ENCODE peak calls at places on chromosomes 1 and 21, in seven cellular contexts. One of them, this sample, is unnamed.

GRCh38 chr1:156809281-156809680 is 7.4 kb downstream of the SH2D2A start:
- DNase-seq in RPMI8226: no peak
- DNase-seq in AG20443: no peak
- DNase-seq in LHCN-M2: no peak
- DNase-seq in brain microvascular endothelial cell: no peak
- DNase-seq in ELF-1: no peak
- DNase-seq in mucosa of gallbladder: no peak
- DNase-seq in this sample: no peak

GRCh38 chr1:60367522-60367921 is 294.0 kb upstream of the C1orf87 start:
- DNase-seq in RPMI8226: no peak
- DNase-seq in AG20443: no peak
- DNase-seq in LHCN-M2: no peak
- DNase-seq in brain microvascular endothelial cell: no peak
- DNase-seq in ELF-1: peak
- DNase-seq in mucosa of gallbladder: no peak
- DNase-seq in this sample: peak

GRCh38 chr1:170931650-170932049 is 3.7 kb upstream of the MROH9 start:
- DNase-seq in RPMI8226: no peak
- DNase-seq in AG20443: no peak
- DNase-seq in LHCN-M2: no peak
- DNase-seq in brain microvascular endothelial cell: no peak
- DNase-seq in ELF-1: peak
- DNase-seq in mucosa of gallbladder: no peak
- DNase-seq in this sample: peak

GRCh38 chr1:201905234-201905890 is 16.7 kb downstream of the SHISA4 start:
- DNase-seq in RPMI8226: no peak
- DNase-seq in AG20443: no peak
- DNase-seq in LHCN-M2: no peak
- DNase-seq in brain microvascular endothelial cell: no peak
- DNase-seq in ELF-1: no peak
- DNase-seq in mucosa of gallbladder: no peak
- DNase-seq in this sample: no peak

GRCh38 chr1:8004803-8005573 is 21.1 kb downstream of the ERRFI1 start:
- DNase-seq in RPMI8226: no peak
- DNase-seq in AG20443: peak
- DNase-seq in LHCN-M2: peak
- DNase-seq in brain microvascular endothelial cell: peak
- DNase-seq in ELF-1: peak
- DNase-seq in mucosa of gallbladder: peak
- DNase-seq in this sample: no peak

GRCh38 chr21:44399955-44400790 is 46.8 kb downstream of the TRPM2 start:
- DNase-seq in RPMI8226: no peak
- DNase-seq in AG20443: peak
- DNase-seq in LHCN-M2: no peak
- DNase-seq in brain microvascular endothelial cell: no peak
- DNase-seq in ELF-1: no peak
- DNase-seq in mucosa of gallbladder: no peak
- DNase-seq in this sample: peak

GRCh38 chr1:87787551-87787950 is 458.9 kb downstream of the LMO4 start:
- DNase-seq in RPMI8226: no peak
- DNase-seq in AG20443: no peak
- DNase-seq in LHCN-M2: peak
- DNase-seq in brain microvascular endothelial cell: peak
- DNase-seq in ELF-1: no peak
- DNase-seq in mucosa of gallbladder: no peak
- DNase-seq in this sample: no peak

GRCh38 chr21:42819861-42820512 is 59.4 kb downstream of the WDR4 start:
- DNase-seq in RPMI8226: no peak
- DNase-seq in AG20443: no peak
- DNase-seq in LHCN-M2: no peak
- DNase-seq in brain microvascular endothelial cell: no peak
- DNase-seq in ELF-1: no peak
- DNase-seq in mucosa of gallbladder: no peak
- DNase-seq in this sample: no peak

GRCh38 chr1:209835782-209836298 is 8.1 kb downstream of the UTP25 start:
- DNase-seq in RPMI8226: no peak
- DNase-seq in AG20443: no peak
- DNase-seq in LHCN-M2: peak
- DNase-seq in brain microvascular endothelial cell: peak
- DNase-seq in ELF-1: no peak
- DNase-seq in mucosa of gallbladder: no peak
- DNase-seq in this sample: no peak

GRCh38 chr1:245262876-245263625 is 108.3 kb downstream of the KIF26B start:
- DNase-seq in RPMI8226: no peak
- DNase-seq in AG20443: no peak
- DNase-seq in LHCN-M2: no peak
- DNase-seq in brain microvascular endothelial cell: no peak
- DNase-seq in ELF-1: peak
- DNase-seq in mucosa of gallbladder: no peak
- DNase-seq in this sample: no peak

GRCh38 chr1:165871311-165872067 is 44.1 kb downstream of the UCK2 start:
- DNase-seq in RPMI8226: peak
- DNase-seq in AG20443: no peak
- DNase-seq in LHCN-M2: peak
- DNase-seq in brain microvascular endothelial cell: peak
- DNase-seq in ELF-1: peak
- DNase-seq in mucosa of gallbladder: peak
- DNase-seq in this sample: peak

GRCh38 chr1:59052194-59052593 is 244.7 kb upstream of the FGGY start:
- DNase-seq in RPMI8226: no peak
- DNase-seq in AG20443: no peak
- DNase-seq in LHCN-M2: no peak
- DNase-seq in brain microvascular endothelial cell: no peak
- DNase-seq in ELF-1: no peak
- DNase-seq in mucosa of gallbladder: no peak
- DNase-seq in this sample: no peak

GRCh38 chr1:200206761-200207160 is 179.3 kb downstream of the NR5A2 start:
- DNase-seq in RPMI8226: no peak
- DNase-seq in AG20443: no peak
- DNase-seq in LHCN-M2: peak
- DNase-seq in brain microvascular endothelial cell: no peak
- DNase-seq in ELF-1: no peak
- DNase-seq in mucosa of gallbladder: no peak
- DNase-seq in this sample: no peak

GRCh38 chr1:207884276-207885029 is 26.5 kb downstream of the CD34 start:
- DNase-seq in RPMI8226: no peak
- DNase-seq in AG20443: no peak
- DNase-seq in LHCN-M2: no peak
- DNase-seq in brain microvascular endothelial cell: no peak
- DNase-seq in ELF-1: no peak
- DNase-seq in mucosa of gallbladder: no peak
- DNase-seq in this sample: no peak

GRCh38 chr1:151399890-151400235 is 490 bp downstream of the PSMB4 start:
- DNase-seq in RPMI8226: peak
- DNase-seq in AG20443: peak
- DNase-seq in LHCN-M2: peak
- DNase-seq in brain microvascular endothelial cell: peak
- DNase-seq in ELF-1: no peak
- DNase-seq in mucosa of gallbladder: no peak
- DNase-seq in this sample: no peak

GRCh38 chr21:39004776-39005605 is 178.3 kb downstream of the PSMG1 start:
- DNase-seq in RPMI8226: peak
- DNase-seq in AG20443: peak
- DNase-seq in LHCN-M2: no peak
- DNase-seq in brain microvascular endothelial cell: no peak
- DNase-seq in ELF-1: no peak
- DNase-seq in mucosa of gallbladder: peak
- DNase-seq in this sample: peak

GRCh38 chr1:25819496-25820246 is at the start of gene MTFR1L:
- DNase-seq in RPMI8226: peak
- DNase-seq in AG20443: peak
- DNase-seq in LHCN-M2: peak
- DNase-seq in brain microvascular endothelial cell: peak
- DNase-seq in ELF-1: peak
- DNase-seq in mucosa of gallbladder: peak
- DNase-seq in this sample: peak

GRCh38 chr21:41295721-41296254 is 20.8 kb upstream of the FAM3B start:
- DNase-seq in RPMI8226: no peak
- DNase-seq in AG20443: no peak
- DNase-seq in LHCN-M2: no peak
- DNase-seq in brain microvascular endothelial cell: no peak
- DNase-seq in ELF-1: no peak
- DNase-seq in mucosa of gallbladder: no peak
- DNase-seq in this sample: no peak

GRCh38 chr21:29613021-29613420 is 314.3 kb downstream of the BACH1 start:
- DNase-seq in RPMI8226: no peak
- DNase-seq in AG20443: no peak
- DNase-seq in LHCN-M2: peak
- DNase-seq in brain microvascular endothelial cell: no peak
- DNase-seq in ELF-1: no peak
- DNase-seq in mucosa of gallbladder: no peak
- DNase-seq in this sample: no peak

GRCh38 chr1:219220945-219221344 is 47.3 kb downstream of the LYPLAL1 start:
- DNase-seq in RPMI8226: no peak
- DNase-seq in AG20443: no peak
- DNase-seq in LHCN-M2: peak
- DNase-seq in brain microvascular endothelial cell: peak
- DNase-seq in ELF-1: no peak
- DNase-seq in mucosa of gallbladder: no peak
- DNase-seq in this sample: no peak

GRCh38 chr1:11650331-11650991 is 3.8 kb downstream of the FBXO2 start:
- DNase-seq in RPMI8226: peak
- DNase-seq in AG20443: peak
- DNase-seq in LHCN-M2: peak
- DNase-seq in brain microvascular endothelial cell: peak
- DNase-seq in ELF-1: peak
- DNase-seq in mucosa of gallbladder: peak
- DNase-seq in this sample: peak

GRCh38 chr1:85049735-85050166 is 1.5 kb upstream of the MCOLN3 start:
- DNase-seq in RPMI8226: no peak
- DNase-seq in AG20443: no peak
- DNase-seq in LHCN-M2: no peak
- DNase-seq in brain microvascular endothelial cell: no peak
- DNase-seq in ELF-1: peak
- DNase-seq in mucosa of gallbladder: no peak
- DNase-seq in this sample: peak

GRCh38 chr1:59355361-59355760 is 58.5 kb downstream of the FGGY start:
- DNase-seq in RPMI8226: no peak
- DNase-seq in AG20443: no peak
- DNase-seq in LHCN-M2: no peak
- DNase-seq in brain microvascular endothelial cell: no peak
- DNase-seq in ELF-1: no peak
- DNase-seq in mucosa of gallbladder: no peak
- DNase-seq in this sample: no peak

GRCh38 chr1:42746436-42747105 is 6.5 kb upstream of the CLDN19 start:
- DNase-seq in RPMI8226: no peak
- DNase-seq in AG20443: no peak
- DNase-seq in LHCN-M2: no peak
- DNase-seq in brain microvascular endothelial cell: no peak
- DNase-seq in ELF-1: no peak
- DNase-seq in mucosa of gallbladder: no peak
- DNase-seq in this sample: no peak

GRCh38 chr21:33070921-33071877 is 1.3 kb downstream of the OLIG1 start:
- DNase-seq in RPMI8226: peak
- DNase-seq in AG20443: no peak
- DNase-seq in LHCN-M2: no peak
- DNase-seq in brain microvascular endothelial cell: no peak
- DNase-seq in ELF-1: peak
- DNase-seq in mucosa of gallbladder: no peak
- DNase-seq in this sample: peak

GRCh38 chr1:202860744-202861419 is 28.1 kb downstream of the RABIF start:
- DNase-seq in RPMI8226: no peak
- DNase-seq in AG20443: peak
- DNase-seq in LHCN-M2: no peak
- DNase-seq in brain microvascular endothelial cell: no peak
- DNase-seq in ELF-1: peak
- DNase-seq in mucosa of gallbladder: peak
- DNase-seq in this sample: peak

GRCh38 chr1:221758455-221758854 is 16.6 kb upstream of the DUSP10 start:
- DNase-seq in RPMI8226: no peak
- DNase-seq in AG20443: no peak
- DNase-seq in LHCN-M2: no peak
- DNase-seq in brain microvascular endothelial cell: no peak
- DNase-seq in ELF-1: no peak
- DNase-seq in mucosa of gallbladder: no peak
- DNase-seq in this sample: no peak

GRCh38 chr1:222777463-222777862 is 37.4 kb upstream of the DISP1 start:
- DNase-seq in RPMI8226: no peak
- DNase-seq in AG20443: no peak
- DNase-seq in LHCN-M2: peak
- DNase-seq in brain microvascular endothelial cell: no peak
- DNase-seq in ELF-1: no peak
- DNase-seq in mucosa of gallbladder: no peak
- DNase-seq in this sample: no peak

This sample was measured in H9.